ENCODE peak calls at places on chromosomes 7 and 10, in four cellular contexts. S, P, X and O are unnamed samples. For H3K4me1, the result is how much of the 10 kb centered on the place peaks cover.

GRCh38 chr7:50725774-50726173 is 56.9 kb downstream of the GRB10 start:
- DNase-seq in S (no peak), P (no peak), X (no peak), O (no peak)

GRCh38 chr7:155173905-155174304 is 103.8 kb downstream of the HTR5A start:
- DNase-seq in S (no peak), P (no peak), X (no peak), O (no peak)

GRCh38 chr7:2919256-2919655 is 75.1 kb upstream of the GNA12 start:
- DNase-seq in S (no peak), P (no peak), X (no peak), O (no peak)

GRCh38 chr10:2335626-2336025 is 598.3 kb upstream of the ADARB2 start:
- DNase-seq in S (no peak), P (no peak), X (no peak), O (no peak)

GRCh38 chr10:115649217-115649616 is 556.1 kb downstream of the ATRNL1 start:
- DNase-seq in S (no peak), P (no peak), X (no peak), O (no peak)

GRCh38 chr10:59588791-59589190 is 120.9 kb downstream of the SLC16A9 start:
- DNase-seq in S (no peak), P (no peak), X (no peak), O (no peak)

GRCh38 chr10:48439581-48440041 is 133.1 kb downstream of the MAPK8 start:
- DNase-seq in S (peak), P (peak), X (peak), O (no peak)

GRCh38 chr7:58086871-58087535 is 637.0 kb downstream of the ZNF716 start:
- DNase-seq in S (peak), P (no peak), X (peak), O (no peak)

GRCh38 chr10:68327889-68328786 is 3.7 kb upstream of the HNRNPH3 start:
- DNase-seq in S (no peak), P (peak), X (no peak), O (no peak)

GRCh38 chr7:55545496-55545895 is 26.8 kb downstream of the VOPP1 start:
- DNase-seq in S (no peak), P (no peak), X (no peak), O (peak)

GRCh38 chr10:79022565-79023488 is 45.9 kb upstream of the ZMIZ1 start:
- DNase-seq in S (peak), P (peak), X (peak), O (peak)

GRCh38 chr10:3955954-3956617 is 171.1 kb upstream of the KLF6 start:
- DNase-seq in S (no peak), P (no peak), X (no peak), O (no peak)

GRCh38 chr10:31652038-31652437 is 276.6 kb downstream of the ARHGAP12 start:
- DNase-seq in S (no peak), P (no peak), X (no peak), O (no peak)

GRCh38 chr10:48480397-48481374 is 124.2 kb downstream of the ARHGAP22 start:
- DNase-seq in S (no peak), P (no peak), X (peak), O (peak)

GRCh38 chr10:126049741-126050140 is 153.4 kb downstream of the FANK1 start:
- DNase-seq in S (no peak), P (no peak), X (peak), O (peak)

GRCh38 chr7:147394329-147394728 is 1196.2 kb upstream of the C7orf33 start:
- DNase-seq in S (no peak), P (no peak), X (no peak), O (no peak)

GRCh38 chr7:74173491-74173865 is 678 bp upstream of the EIF4H start:
- DNase-seq in S (no peak), P (no peak), X (no peak), O (no peak)

GRCh38 chr10:91758303-91759146 is 39.7 kb upstream of the TNKS2 start:
- DNase-seq in S (no peak), P (peak), X (no peak), O (no peak)

GRCh38 chr7:33539198-33539597 is 366.1 kb upstream of the BMPER start:
- DNase-seq in S (no peak), P (no peak), X (no peak), O (no peak)

GRCh38 chr10:7186387-7187032 is 224.3 kb downstream of the SFMBT2 start:
- DNase-seq in S (no peak), P (no peak), X (no peak), O (no peak)

GRCh38 chr7:135121868-135122267 is 26.0 kb upstream of the TMEM140 start:
- DNase-seq in S (no peak), P (no peak), X (no peak), O (peak)

GRCh38 chr10:49611166-49611814 is 1.2 kb downstream of the SLC18A3 start:
- DNase-seq in S (peak), P (no peak), X (peak), O (no peak)

GRCh38 chr7:135755351-135755753 is 6.7 kb upstream of the FAM180A start:
- DNase-seq in S (no peak), P (no peak), X (no peak), O (peak)

GRCh38 chr10:80412521-80412920 is 4.2 kb downstream of the PRXL2A start:
- DNase-seq in S (no peak), P (no peak), X (no peak), O (no peak)

GRCh38 chr7:45136106-45137060 is 21.2 kb upstream of the RAMP3 start:
- DNase-seq in S (no peak), P (peak), X (no peak), O (no peak)

GRCh38 chr10:103711351-103711994 is 143.9 kb downstream of the SH3PXD2A start:
- DNase-seq in S (no peak), P (no peak), X (no peak), O (peak)
- TF ChIP-seq CTCF in S (no peak), P (no peak), X (no peak), O (no peak)

DNA sequence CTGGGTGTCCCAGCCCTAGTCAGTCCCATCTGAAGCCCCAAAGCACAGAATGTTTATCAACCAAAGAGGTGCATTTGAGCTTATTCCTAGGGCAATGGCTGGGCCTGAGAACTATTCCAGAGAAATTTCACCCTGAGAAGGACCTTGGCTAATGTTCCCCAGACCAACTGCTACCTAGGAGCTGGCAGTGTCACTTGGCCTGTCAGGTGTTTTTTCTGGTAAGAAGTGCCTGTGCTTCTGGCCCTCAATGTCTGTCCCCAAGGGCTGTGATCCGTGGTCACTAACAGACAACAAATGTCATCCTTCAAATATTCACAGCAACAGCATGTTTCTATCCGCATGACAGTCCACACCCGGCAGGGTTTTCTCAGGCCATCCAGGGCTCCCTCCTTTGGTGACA is 209.3 kb upstream of the FRMD4A start:
- DNase-seq in S (no peak), P (no peak), X (no peak), O (no peak)
- H3K4me1 ChIP-seq in S (under half), P (under half), X (under half), O (under half)

DNA sequence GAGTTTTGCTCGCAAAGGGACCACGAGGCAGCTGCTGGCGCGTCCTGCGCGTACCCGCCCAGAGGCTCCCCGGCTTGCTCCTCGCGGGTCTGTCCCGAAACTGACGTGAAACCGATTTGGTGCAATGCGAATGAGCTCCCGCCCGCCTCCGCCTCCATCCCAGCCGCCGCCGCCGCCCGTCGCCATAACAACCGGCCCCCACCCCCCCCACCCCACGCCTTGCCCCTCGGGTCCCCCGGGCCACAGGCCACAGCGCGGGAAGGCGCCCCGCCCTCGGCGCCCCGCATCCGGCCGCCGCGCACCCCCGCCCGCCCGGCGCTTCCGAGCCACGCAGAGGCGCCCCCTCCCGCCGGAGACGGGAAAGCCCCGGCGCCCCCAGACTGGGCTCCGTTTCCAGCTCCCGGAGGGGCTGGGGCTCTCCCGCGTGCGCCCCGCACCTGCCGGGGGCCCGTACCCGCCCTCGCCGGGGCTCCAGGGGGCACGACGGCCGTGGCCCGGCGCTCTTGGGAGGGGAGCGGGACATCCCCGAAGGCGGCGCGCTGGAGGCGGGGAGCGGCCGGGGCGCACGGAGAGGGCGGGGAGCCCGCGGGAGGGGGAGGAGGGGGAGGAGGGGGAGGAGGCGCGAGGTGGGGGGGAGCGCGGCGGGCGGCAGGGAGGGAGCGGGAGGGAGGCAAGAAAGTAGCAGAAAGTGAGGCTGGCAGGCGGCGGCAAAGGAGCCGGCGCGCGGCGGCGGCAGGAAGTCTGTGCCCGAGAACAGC is at the start of gene CAMK1D:
- DNase-seq in S (peak), P (no peak), X (peak), O (peak)
- TF ChIP-seq CTCF in S (peak), P (peak), X (peak), O (peak)

DNA sequence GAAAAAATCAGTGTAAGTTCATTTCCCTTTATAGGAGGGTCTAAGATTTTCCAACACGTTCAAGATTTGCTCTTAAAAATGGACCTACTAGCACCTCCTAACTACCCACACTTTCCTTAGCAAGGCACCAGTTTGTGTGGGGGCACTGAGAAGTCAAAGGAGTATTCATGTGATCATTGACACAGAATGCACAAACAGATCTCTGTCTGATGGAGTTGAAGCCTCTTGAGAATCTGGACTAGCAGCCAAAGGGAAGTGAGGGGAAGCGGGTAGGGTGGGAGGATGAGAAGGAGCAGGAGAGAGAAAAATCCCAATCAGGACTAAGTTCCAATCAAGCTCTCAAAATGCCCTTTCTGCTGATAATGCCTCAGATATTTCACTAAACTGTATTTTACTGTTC is 4.1 kb downstream of the MMS19 start:
- DNase-seq in S (no peak), P (no peak), X (no peak), O (no peak)
- H3K4me1 ChIP-seq in S (under half), P (under half), X (half or more), O (under half)

GRCh38 chr7:5282464-5283316 is at the start of gene SLC29A4:
- DNase-seq in S (peak), P (no peak), X (peak), O (no peak)

GRCh38 chr7:5279734-5280133 is 3.0 kb upstream of the SLC29A4 start:
- DNase-seq in S (no peak), P (no peak), X (no peak), O (no peak)

GRCh38 chr7:5286933-5287332 is 4.2 kb downstream of the SLC29A4 start:
- DNase-seq in S (no peak), P (no peak), X (no peak), O (no peak)

GRCh38 chr7:5284304-5285281 is 1.9 kb downstream of the SLC29A4 start:
- DNase-seq in S (peak), P (peak), X (peak), O (no peak)

GRCh38 chr7:5283421-5284303 is 919 bp downstream of the SLC29A4 start:
- DNase-seq in S (no peak), P (peak), X (no peak), O (no peak)
- TF ChIP-seq CTCF in S (no peak), P (no peak), X (no peak), O (no peak)